ENCODE peak calls at places on chromosomes 11 and 22, in four cellular contexts. One of them, this sample, is unnamed.

GRCh38 chr11:20114588-20114987 is 45.7 kb downstream of the DBX1 start:
- DNase-seq in AG10803: no peak
- DNase-seq in tibial artery: no peak
- DNase-seq in gastrocnemius medialis: no peak
- DNase-seq in this sample: no peak

GRCh38 chr11:132072044-132072879 is 701.8 kb downstream of the NTM start:
- DNase-seq in AG10803: peak
- DNase-seq in tibial artery: no peak
- DNase-seq in gastrocnemius medialis: no peak
- DNase-seq in this sample: no peak

GRCh38 chr22:44033689-44034088 is 9.6 kb downstream of the PARVB start:
- DNase-seq in AG10803: no peak
- DNase-seq in tibial artery: no peak
- DNase-seq in gastrocnemius medialis: peak
- DNase-seq in this sample: no peak

GRCh38 chr11:134663506-134664313 is 251.7 kb upstream of the B3GAT1 start:
- DNase-seq in AG10803: no peak
- DNase-seq in tibial artery: peak
- DNase-seq in gastrocnemius medialis: no peak
- DNase-seq in this sample: no peak

GRCh38 chr11:123080023-123080422 is 18.1 kb upstream of the HSPA8 start:
- DNase-seq in AG10803: no peak
- DNase-seq in tibial artery: no peak
- DNase-seq in gastrocnemius medialis: no peak
- DNase-seq in this sample: no peak

GRCh38 chr11:75820636-75821035 is 5.6 kb downstream of the UVRAG start:
- DNase-seq in AG10803: peak
- DNase-seq in tibial artery: no peak
- DNase-seq in gastrocnemius medialis: no peak
- DNase-seq in this sample: no peak

GRCh38 chr22:39466228-39467006 is 9.6 kb downstream of the MGAT3 start:
- DNase-seq in AG10803: no peak
- DNase-seq in tibial artery: no peak
- DNase-seq in gastrocnemius medialis: no peak
- DNase-seq in this sample: no peak

GRCh38 chr11:122215244-122215992 is 99.4 kb upstream of the BLID start:
- DNase-seq in AG10803: peak
- DNase-seq in tibial artery: peak
- DNase-seq in gastrocnemius medialis: peak
- DNase-seq in this sample: no peak

GRCh38 chr11:111561801-111562325 is 21.3 kb downstream of the LAYN start:
- DNase-seq in AG10803: peak
- DNase-seq in tibial artery: no peak
- DNase-seq in gastrocnemius medialis: no peak
- DNase-seq in this sample: no peak

GRCh38 chr22:28883917-28884753 is 763 bp downstream of the ZNRF3 start:
- DNase-seq in AG10803: peak
- DNase-seq in tibial artery: peak
- DNase-seq in gastrocnemius medialis: no peak
- DNase-seq in this sample: no peak

GRCh38 chr11:65429724-65430405 is 7.3 kb downstream of the NEAT1 start:
- DNase-seq in AG10803: peak
- DNase-seq in tibial artery: peak
- DNase-seq in gastrocnemius medialis: no peak
- DNase-seq in this sample: no peak

GRCh38 chr11:70398834-70399680 is 728 bp downstream of the CTTN start:
- DNase-seq in AG10803: no peak
- DNase-seq in tibial artery: peak
- DNase-seq in gastrocnemius medialis: peak
- DNase-seq in this sample: no peak

GRCh38 chr11:71996517-71996916 is 2.2 kb upstream of the IL18BP start:
- DNase-seq in AG10803: no peak
- DNase-seq in tibial artery: no peak
- DNase-seq in gastrocnemius medialis: no peak
- DNase-seq in this sample: no peak

GRCh38 chr11:2425506-2425905 is 18.8 kb downstream of the TRPM5 start:
- DNase-seq in AG10803: no peak
- DNase-seq in tibial artery: no peak
- DNase-seq in gastrocnemius medialis: no peak
- DNase-seq in this sample: no peak

GRCh38 chr11:58640386-58641023 is 18.0 kb downstream of the CNTF start:
- DNase-seq in AG10803: no peak
- DNase-seq in tibial artery: no peak
- DNase-seq in gastrocnemius medialis: no peak
- DNase-seq in this sample: no peak

GRCh38 chr22:18076060-18076497 is 1.7 kb upstream of the PEX26 start:
- DNase-seq in AG10803: peak
- DNase-seq in tibial artery: peak
- DNase-seq in gastrocnemius medialis: peak
- DNase-seq in this sample: no peak

GRCh38 chr11:12508151-12508740 is 130.9 kb downstream of the PARVA start:
- DNase-seq in AG10803: peak
- DNase-seq in tibial artery: no peak
- DNase-seq in gastrocnemius medialis: no peak
- DNase-seq in this sample: no peak

GRCh38 chr11:14213006-14213405 is 146.0 kb downstream of the RRAS2 start:
- DNase-seq in AG10803: no peak
- DNase-seq in tibial artery: no peak
- DNase-seq in gastrocnemius medialis: no peak
- DNase-seq in this sample: no peak

GRCh38 chr22:37566329-37566837 is 6.1 kb downstream of the CDC42EP1 start:
- DNase-seq in AG10803: no peak
- DNase-seq in tibial artery: no peak
- DNase-seq in gastrocnemius medialis: no peak
- DNase-seq in this sample: no peak

GRCh38 chr11:12768731-12769673 is 94.8 kb downstream of the TEAD1 start:
- DNase-seq in AG10803: no peak
- DNase-seq in tibial artery: no peak
- DNase-seq in gastrocnemius medialis: peak
- DNase-seq in this sample: no peak

GRCh38 chr11:35593143-35593542 is 25.1 kb upstream of the FJX1 start:
- DNase-seq in AG10803: peak
- DNase-seq in tibial artery: no peak
- DNase-seq in gastrocnemius medialis: no peak
- DNase-seq in this sample: no peak

GRCh38 chr11:42778193-42778592 is 533.6 kb upstream of the API5 start:
- DNase-seq in AG10803: no peak
- DNase-seq in tibial artery: no peak
- DNase-seq in gastrocnemius medialis: no peak
- DNase-seq in this sample: no peak

GRCh38 chr11:86940122-86940777 is 14.9 kb downstream of the FZD4 start:
- DNase-seq in AG10803: peak
- DNase-seq in tibial artery: peak
- DNase-seq in gastrocnemius medialis: peak
- DNase-seq in this sample: no peak

GRCh38 chr11:86781546-86781945 is 18.8 kb upstream of the PRSS23 start:
- DNase-seq in AG10803: no peak
- DNase-seq in tibial artery: no peak
- DNase-seq in gastrocnemius medialis: no peak
- DNase-seq in this sample: no peak

GRCh38 chr11:59791639-59792038 is 18.9 kb downstream of the MRPL16 start:
- DNase-seq in AG10803: no peak
- DNase-seq in tibial artery: no peak
- DNase-seq in gastrocnemius medialis: no peak
- DNase-seq in this sample: no peak

GRCh38 chr11:82756765-82757650 is 23.3 kb upstream of the FAM181B start:
- DNase-seq in AG10803: no peak
- DNase-seq in tibial artery: no peak
- DNase-seq in gastrocnemius medialis: no peak
- DNase-seq in this sample: no peak

GRCh38 chr22:20058989-20059770 is 20.9 kb upstream of the DGCR8 start:
- DNase-seq in AG10803: no peak
- DNase-seq in tibial artery: no peak
- DNase-seq in gastrocnemius medialis: no peak
- DNase-seq in this sample: no peak

GRCh38 chr11:10379433-10379832 is 74.6 kb downstream of the ADM start:
- DNase-seq in AG10803: peak
- DNase-seq in tibial artery: no peak
- DNase-seq in gastrocnemius medialis: no peak
- DNase-seq in this sample: no peak